ENCODE peak calls at places on chromosomes 16 and 17, in eight cellular contexts. C is fibroblast of villous mesenchyme; Y is CD4-positive, alpha-beta T cell; F is HepG2; E is CD8-positive, alpha-beta T cell; Z is hepatocyte; R is A549; H is fibroblast of pulmonary artery. D is an unnamed sample.

GRCh38 chr16:27980919-27981670 is 82.4 kb downstream of the GSG1L start:
- DNase-seq in R (no peak), C (no peak), Z (no peak), E (no peak), F (no peak), H (no peak), Y (no peak), D (no peak)

GRCh38 chr17:59002848-59003247 is 103.8 kb downstream of the TRIM37 start:
- DNase-seq in C (no peak), Z (no peak), Y (no peak), F (no peak), H (no peak), E (no peak), R (no peak), D (peak; percentile 18)

GRCh38 chr17:34579017-34579946 is at the start of gene TMEM132E:
- DNase-seq in E (no peak), C (peak; percentile 10), Z (peak; percentile 68), H (no peak), Y (no peak), R (peak; percentile 13), F (no peak), D (peak; percentile 4)

GRCh38 chr16:79307214-79307613 is 293.3 kb downstream of the MAF start:
- DNase-seq in C (no peak), E (no peak), H (no peak), R (no peak), F (no peak), Y (no peak), Z (no peak), D (no peak)

GRCh38 chr16:53465606-53466290 is 31.5 kb downstream of the RBL2 start:
- DNase-seq in Z (peak; percentile 12), F (no peak), E (no peak), H (peak; percentile 83), R (peak; percentile 44), Y (no peak), C (peak; percentile 81), D (peak; percentile 56)

GRCh38 chr16:75379911-75380847 is 53.1 kb downstream of the CFDP1 start:
- DNase-seq in Y (peak; percentile 37), Z (no peak), F (no peak), R (no peak), C (peak; percentile 20), E (peak; percentile 62), H (no peak), D (no peak)

GRCh38 chr17:29116652-29117439 is 63.4 kb downstream of the MYO18A start:
- DNase-seq in H (peak; percentile 72), E (peak; percentile 86), C (peak; percentile 47), Z (peak; percentile 79), R (peak; percentile 82), F (peak; percentile 18), Y (peak; percentile 70), D (peak; percentile 53)

GRCh38 chr16:53089434-53090270 is 34.9 kb downstream of the CHD9 start:
- DNase-seq in Z (peak; percentile 32), R (no peak), H (peak; percentile 70), F (peak; percentile 21), C (peak; percentile 45), Y (no peak), E (no peak), D (peak; percentile 72)

DNA sequence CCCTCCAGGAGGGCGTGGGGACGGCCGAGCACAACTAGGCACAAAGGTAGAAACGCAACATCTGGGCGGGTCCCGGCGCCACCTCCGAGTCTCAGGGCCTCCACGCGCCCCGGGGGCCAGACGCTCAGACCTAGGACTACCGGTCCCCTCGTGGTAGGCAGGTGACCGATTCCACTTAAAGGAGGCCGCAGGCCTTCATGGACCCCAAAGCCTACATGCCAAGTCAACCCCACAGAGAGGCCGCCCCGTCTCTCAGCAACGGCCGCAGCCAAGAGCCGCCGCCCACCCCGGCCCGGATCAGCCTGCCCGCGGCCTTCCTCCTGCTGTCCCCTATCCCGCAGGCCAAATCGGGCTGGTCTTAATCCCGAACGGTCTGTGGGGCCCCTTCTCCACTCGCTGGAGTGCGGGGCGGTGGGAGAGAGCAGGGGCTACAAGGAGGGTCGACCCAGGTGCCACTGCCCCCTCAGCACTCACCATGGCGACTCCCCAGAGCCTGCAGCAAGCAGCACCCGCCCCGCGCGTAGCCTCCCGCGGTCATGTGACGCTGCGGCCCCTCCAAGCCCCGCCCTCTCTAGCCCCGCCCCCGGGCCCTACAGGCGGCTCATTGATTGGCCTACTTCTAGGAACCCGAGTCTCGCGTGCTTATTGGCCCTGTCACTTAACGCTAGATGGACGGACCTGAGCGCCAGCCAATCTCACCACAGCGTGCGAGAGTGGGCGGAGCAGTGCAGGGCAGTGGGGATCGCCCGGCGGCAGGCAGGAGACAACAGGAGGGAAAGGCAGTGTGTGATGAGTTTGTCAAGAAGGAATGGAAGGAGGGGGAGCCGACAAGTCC is at the start of gene VPS35:
- DNase-seq in R (peak; percentile 99), C (peak; percentile 99), F (peak; percentile 99), E (peak; percentile 100), H (peak; percentile 99), Y (peak; percentile 99), Z (peak; percentile 100), D (peak; percentile 98)
- TF ChIP-seq CTCF in R (no peak), C (no peak), F (peak; percentile 78), E (no peak), H (peak; percentile 16), Y (no peak), Z (peak; percentile 43), D (peak; percentile 32)

GRCh38 chr16:80804061-80804450 is 342 bp downstream of the CDYL2 start:
- DNase-seq in C (peak; percentile 52), R (peak; percentile 32), H (peak; percentile 77), F (peak; percentile 6), E (peak; percentile 74), Z (peak; percentile 69), Y (peak; percentile 56), D (peak; percentile 75)

GRCh38 chr16:80802902-80803301 is 1.5 kb downstream of the CDYL2 start:
- DNase-seq in E (no peak), Z (no peak), C (no peak), R (no peak), F (no peak), H (no peak), Y (no peak), D (no peak)

GRCh38 chr16:80804451-80805383 is at the start of gene CDYL2:
- DNase-seq in F (no peak), H (peak; percentile 31), Z (peak; percentile 82), Y (peak; percentile 44), R (no peak), C (peak; percentile 31), E (peak; percentile 69), D (peak; percentile 35)

GRCh38 chr16:80802129-80802528 is 2.3 kb downstream of the CDYL2 start:
- DNase-seq in F (no peak), C (no peak), E (no peak), Z (no peak), Y (no peak), H (no peak), R (no peak), D (no peak)

DNA sequence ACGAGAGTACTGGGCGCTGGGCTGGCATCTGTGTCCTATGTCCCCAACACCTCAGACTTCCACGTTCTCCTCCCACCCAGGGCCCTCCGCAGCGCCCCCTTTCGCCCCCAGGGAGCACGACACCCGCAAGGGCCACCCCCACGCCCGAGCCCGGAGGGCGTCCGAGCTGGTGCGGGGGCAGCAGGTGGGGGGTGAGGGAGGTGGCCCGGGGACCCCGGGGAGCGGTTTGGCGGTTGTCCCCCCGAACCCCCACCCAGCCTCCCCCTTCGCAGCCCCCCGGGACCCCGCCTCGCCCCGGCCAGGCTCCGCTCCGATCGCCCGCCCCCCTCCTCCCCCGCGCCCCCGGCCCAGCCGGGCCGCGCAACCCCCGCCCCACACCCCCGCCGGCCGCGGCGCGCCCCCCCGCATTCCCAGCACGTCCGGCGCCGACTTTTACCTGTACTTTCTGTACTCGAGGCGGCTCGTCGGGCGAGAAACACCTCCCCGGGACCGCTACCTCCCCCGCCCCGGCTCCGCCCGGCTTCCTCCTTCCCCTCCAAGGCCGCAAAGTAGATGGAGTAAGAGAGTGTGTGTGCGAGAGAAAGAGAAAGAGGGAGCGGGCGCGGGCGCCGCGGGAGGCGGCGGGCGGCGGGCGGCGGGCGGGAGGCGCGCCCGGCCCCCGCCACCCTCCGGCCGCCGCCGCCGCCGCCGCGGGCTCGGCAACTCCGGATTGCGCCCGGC is 897 bp downstream of the CDYL2 start:
- DNase-seq in C (peak; percentile 14), Z (peak; percentile 53), F (no peak), E (peak; percentile 60), H (peak; percentile 27), R (no peak), Y (peak; percentile 40), D (peak; percentile 13)
- TF ChIP-seq CTCF in C (peak; percentile 53), Z (peak; percentile 59), F (no peak), E (peak; percentile 43), H (peak; percentile 48), R (no peak), Y (peak; percentile 27), D (peak; percentile 54)

GRCh38 chr17:61479493-61480413 is 27.5 kb downstream of the TBX4 start:
- DNase-seq in H (no peak), F (no peak), Z (peak; percentile 2), E (no peak), C (no peak), R (no peak), Y (no peak), D (no peak)

GRCh38 chr17:61483778-61484116 is 31.5 kb downstream of the TBX4 start:
- DNase-seq in H (no peak), E (no peak), R (no peak), Y (no peak), F (no peak), Z (no peak), C (no peak), D (no peak)

GRCh38 chr17:61480414-61480807 is 28.2 kb downstream of the TBX4 start:
- DNase-seq in H (no peak), C (no peak), F (no peak), R (no peak), Z (no peak), Y (no peak), E (no peak), D (no peak)

GRCh38 chr17:61482467-61482866 is 30.2 kb downstream of the TBX4 start:
- DNase-seq in Y (no peak), H (no peak), E (no peak), Z (no peak), C (no peak), R (no peak), F (no peak), D (no peak)

GRCh38 chr17:61481421-61481820 is 29.2 kb downstream of the TBX4 start:
- DNase-seq in E (no peak), C (no peak), R (no peak), F (no peak), Y (no peak), H (no peak), Z (no peak), D (no peak)
- TF ChIP-seq CTCF in E (no peak), C (no peak), R (no peak), F (no peak), Y (no peak), H (no peak), Z (no peak), D (no peak)

DNA sequence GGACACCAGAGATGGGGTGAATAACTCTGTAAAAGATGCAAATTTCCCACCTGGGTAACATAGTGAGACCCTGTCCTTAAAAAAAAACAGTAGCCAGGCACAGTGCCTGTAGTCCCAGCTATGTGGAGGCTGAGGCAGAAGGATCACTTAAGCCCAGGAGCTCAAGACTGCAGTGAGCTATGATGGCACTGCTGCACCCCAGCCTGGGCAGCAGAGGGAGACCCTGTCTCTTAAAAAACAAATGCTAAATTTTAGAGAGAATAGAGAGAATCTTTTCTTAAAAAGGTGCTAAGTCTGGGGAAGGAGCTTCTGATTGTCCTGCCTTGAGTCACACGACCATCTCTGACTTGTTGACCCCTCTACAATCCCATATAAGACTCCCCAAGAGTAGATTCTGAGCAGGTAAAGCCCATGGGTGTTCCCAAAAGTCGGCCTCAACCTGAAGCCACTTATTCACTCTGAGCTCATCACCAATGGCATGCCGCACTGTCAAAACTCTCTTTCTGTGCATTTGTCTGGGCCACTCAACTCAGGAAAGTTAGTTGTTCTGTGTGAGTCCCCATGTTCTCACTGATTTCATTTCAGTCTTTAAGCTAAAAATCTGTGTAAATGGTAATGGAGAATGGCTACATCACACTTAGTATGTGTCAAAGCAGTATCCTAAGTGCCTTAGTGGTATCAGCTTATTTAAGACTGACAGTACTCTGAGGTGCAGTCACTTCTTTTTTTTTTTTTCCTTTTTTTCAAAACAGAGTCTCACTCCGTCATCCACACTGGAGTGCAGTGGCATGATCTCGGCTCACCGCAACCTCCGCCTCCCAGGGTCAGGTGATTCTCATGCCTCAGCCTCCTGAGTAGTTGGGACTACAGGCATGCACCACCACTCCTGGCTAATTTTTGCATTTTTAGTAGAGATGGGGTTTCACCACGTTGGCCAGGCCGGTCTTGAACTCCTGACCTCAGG is 41.6 kb downstream of the PRKCB start:
- DNase-seq in C (no peak), E (no peak), F (no peak), R (peak; percentile 12), H (no peak), Z (no peak), Y (no peak), D (no peak)
- TF ChIP-seq CTCF in C (no peak), E (peak; percentile 40), F (no peak), R (no peak), H (no peak), Z (no peak), Y (peak; percentile 41), D (no peak)